ENCODE peak calls at places on chromosomes 11 and 22, in six cellular contexts. Y is ovary, N is suprapubic skin, T is sigmoid colon, G is A549, P is transverse colon. O is an unnamed sample.
A peak's percentile ranks its signal among the peaks of the same experiment; 100 is the strongest.

GRCh38 chr11:59523541-59523940 is 12.2 kb downstream of the OR4D9 start:
- DNase-seq in P (no peak), T (no peak), G (no peak), Y (no peak), N (no peak), O (no peak)

GRCh38 chr11:116111546-116111945 is 607.3 kb upstream of the CADM1 start:
- DNase-seq in T (no peak), G (no peak), P (no peak), Y (no peak), N (no peak), O (no peak)

GRCh38 chr11:94958118-94958517 is 15.2 kb downstream of the CWC15 start:
- DNase-seq in N (no peak), Y (no peak), T (no peak), G (no peak), P (no peak), O (no peak)

GRCh38 chr22:19448739-19449421 is 1.4 kb upstream of the C22orf39 start:
- DNase-seq in N (no peak), T (no peak), Y (no peak), G (no peak), P (no peak), O (no peak)

GRCh38 chr11:123384116-123384515 is 46.0 kb upstream of the GRAMD1B start:
- DNase-seq in P (no peak), Y (no peak), N (no peak), T (no peak), G (no peak), O (no peak)

GRCh38 chr22:31093956-31094622 is 13.0 kb downstream of the SMTN start:
- DNase-seq in G (no peak), T (peak; percentile 84), Y (peak; percentile 40), N (no peak), P (peak; percentile 13), O (no peak)

GRCh38 chr11:66546368-66546965 is at the start of gene ACTN3:
- DNase-seq in G (no peak), N (no peak), Y (peak; percentile 62), T (peak; percentile 87), P (peak; percentile 40), O (peak; percentile 84)

GRCh38 chr22:28802595-28803087 is 2.3 kb upstream of the XBP1 start:
- DNase-seq in G (no peak), N (no peak), Y (no peak), P (no peak), T (no peak), O (no peak)

GRCh38 chr22:20354238-20354975 is 34.5 kb upstream of the DGCR6L start:
- DNase-seq in T (no peak), Y (no peak), N (no peak), G (no peak), P (no peak), O (peak; percentile 20)

GRCh38 chr11:112157274-112157766 is 6.6 kb downstream of the IL18 start:
- DNase-seq in T (no peak), Y (no peak), P (no peak), G (peak; percentile 85), N (no peak), O (no peak)

GRCh38 chr22:40855104-40855959 is 1.1 kb downstream of the ST13 start:
- DNase-seq in Y (peak; percentile 29), T (no peak), N (no peak), G (no peak), P (no peak), O (no peak)

GRCh38 chr22:43392385-43392989 is 19.3 kb upstream of the MPPED1 start:
- DNase-seq in Y (no peak), T (no peak), P (no peak), N (no peak), G (no peak), O (no peak)

GRCh38 chr11:71333473-71333872 is 81.1 kb upstream of the SHANK2 start:
- DNase-seq in P (no peak), T (peak; percentile 24), G (no peak), Y (no peak), N (peak; percentile 45), O (no peak)

GRCh38 chr11:69986421-69987229 is 91.5 kb upstream of the ANO1 start:
- DNase-seq in Y (no peak), P (no peak), T (no peak), N (no peak), G (no peak), O (no peak)

GRCh38 chr11:12137938-12138731 is 27.7 kb downstream of the MICAL2 start:
- DNase-seq in G (no peak), T (peak; percentile 65), Y (no peak), P (peak; percentile 12), N (no peak), O (no peak)

GRCh38 chr11:86693501-86693900 is 21.1 kb upstream of the ME3 start:
- DNase-seq in N (no peak), Y (no peak), P (no peak), G (no peak), T (no peak), O (no peak)

GRCh38 chr11:86698634-86699033 is 26.2 kb upstream of the ME3 start:
- DNase-seq in Y (no peak), G (no peak), N (no peak), P (no peak), T (no peak), O (no peak)

GRCh38 chr11:86695391-86695790 is 23.0 kb upstream of the ME3 start:
- DNase-seq in N (no peak), P (no peak), Y (no peak), G (no peak), T (no peak), O (no peak)

GRCh38 chr11:86696451-86696850 is 24.0 kb upstream of the ME3 start:
- DNase-seq in P (no peak), G (no peak), T (no peak), N (no peak), Y (no peak), O (no peak)

DNA sequence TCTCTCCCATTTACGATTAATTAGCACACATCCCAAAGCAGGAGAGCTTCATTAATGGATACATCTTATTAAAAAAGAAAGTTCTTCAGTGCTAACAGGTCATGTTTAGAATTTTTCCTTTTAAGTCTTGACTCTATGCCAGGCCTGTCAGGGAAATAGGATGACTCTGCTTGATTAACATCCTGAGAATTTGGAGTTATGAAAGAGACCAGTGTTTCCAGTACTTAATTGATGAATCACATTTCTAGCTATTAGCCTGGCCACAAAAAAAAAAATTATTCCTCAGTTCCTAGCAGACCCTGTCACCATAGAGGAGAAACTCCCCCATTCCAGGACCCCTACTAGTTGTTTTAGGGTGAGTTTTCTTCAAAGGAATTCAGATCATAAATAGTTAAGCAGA is 23.6 kb upstream of the ME3 start:
- DNase-seq in G (no peak), Y (no peak), P (no peak), N (no peak), T (no peak), O (no peak)
- TF ChIP-seq EP300 in G (no peak), Y (peak; percentile 45), P (peak; percentile 36), N (no peak), T (peak; percentile 52), O (no peak)

GRCh38 chr11:62554377-62554776 is 7.8 kb upstream of the AHNAK start:
- DNase-seq in T (peak; percentile 72), G (no peak), P (no peak), N (no peak), Y (no peak), O (no peak)

GRCh38 chr11:62552465-62552782 is 5.8 kb upstream of the AHNAK start:
- DNase-seq in G (no peak), Y (no peak), P (no peak), N (no peak), T (peak; percentile 68), O (no peak)

GRCh38 chr11:62553839-62554361 is 7.3 kb upstream of the AHNAK start:
- DNase-seq in G (peak; percentile 92), P (peak; percentile 62), Y (no peak), N (no peak), T (no peak), O (no peak)

GRCh38 chr11:62555464-62556092 is 9.0 kb upstream of the AHNAK start:
- DNase-seq in G (peak; percentile 26), N (no peak), Y (no peak), T (peak; percentile 76), P (peak; percentile 74), O (no peak)

DNA sequence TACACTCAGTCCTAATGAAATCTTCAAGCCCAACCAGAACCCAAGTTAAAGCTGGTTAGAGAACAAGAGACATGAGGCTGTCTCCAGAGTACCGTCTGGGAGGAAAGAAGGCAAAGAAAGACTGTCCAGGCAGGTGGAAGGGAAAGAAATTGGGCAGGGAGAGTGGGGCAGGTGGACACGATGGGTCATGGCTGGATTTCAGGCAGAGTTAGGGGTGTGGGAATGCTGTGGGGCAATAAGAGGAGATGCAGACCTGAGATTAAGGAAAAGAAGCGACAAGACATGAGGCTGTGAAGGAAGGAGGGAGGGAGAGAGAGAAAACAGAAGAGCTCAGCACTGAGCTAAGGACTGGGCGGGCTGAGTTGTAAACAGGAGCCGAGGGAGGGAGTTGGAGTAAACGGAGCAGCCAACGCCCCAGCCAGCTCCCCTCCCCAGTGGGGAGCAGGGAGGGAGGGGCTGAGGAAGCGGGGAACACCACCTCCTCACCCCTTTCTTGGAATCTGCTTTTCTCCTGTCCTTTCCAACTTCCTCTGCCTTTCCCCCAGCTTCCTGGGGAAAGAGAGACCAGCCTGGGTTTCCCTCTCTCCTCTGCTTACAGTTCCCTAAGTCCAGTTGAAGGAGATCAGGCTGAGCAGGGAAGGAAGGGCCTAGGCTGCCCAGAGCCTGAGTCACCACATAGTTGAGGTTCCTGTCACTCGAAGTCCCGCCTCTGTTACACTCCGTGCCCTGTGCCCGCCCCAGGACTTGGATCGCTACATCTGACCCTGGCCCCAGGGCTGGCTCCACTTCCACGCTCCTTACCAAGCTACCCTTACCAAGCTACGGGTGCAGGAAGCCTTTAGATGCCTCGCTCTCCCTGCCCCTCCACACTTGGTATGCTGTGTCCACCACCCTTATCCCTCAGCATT is 6.6 kb upstream of the AHNAK start:
- DNase-seq in Y (peak; percentile 86), G (peak; percentile 93), P (peak; percentile 90), T (peak; percentile 95), N (peak; percentile 94), O (peak; percentile 73)
- TF ChIP-seq EP300 in Y (no peak), G (no peak), P (peak; percentile 20), T (peak; percentile 43), N (no peak), O (peak; percentile 68)

GRCh38 chr11:62830904-62831519 is 839 bp downstream of the STX5 start:
- DNase-seq in P (no peak), Y (no peak), T (peak; percentile 70), N (no peak), G (no peak), O (no peak)

GRCh38 chr11:62832346-62833234 is at the start of gene TEX54:
- DNase-seq in P (peak; percentile 43), T (peak; percentile 75), G (no peak), Y (peak; percentile 66), N (peak; percentile 80), O (no peak)

GRCh38 chr11:62835336-62835735 is 2.7 kb upstream of the TEX54 start:
- DNase-seq in G (no peak), T (no peak), P (no peak), N (no peak), Y (no peak), O (no peak)

GRCh38 chr11:62831520-62832345 is at the start of gene STX5:
- DNase-seq in T (peak; percentile 100), Y (peak; percentile 100), G (peak; percentile 99), P (peak; percentile 100), N (peak; percentile 100), O (peak; percentile 96)
- TF ChIP-seq EP300 in T (no peak), Y (no peak), G (no peak), P (no peak), N (no peak), O (no peak)

DNA sequence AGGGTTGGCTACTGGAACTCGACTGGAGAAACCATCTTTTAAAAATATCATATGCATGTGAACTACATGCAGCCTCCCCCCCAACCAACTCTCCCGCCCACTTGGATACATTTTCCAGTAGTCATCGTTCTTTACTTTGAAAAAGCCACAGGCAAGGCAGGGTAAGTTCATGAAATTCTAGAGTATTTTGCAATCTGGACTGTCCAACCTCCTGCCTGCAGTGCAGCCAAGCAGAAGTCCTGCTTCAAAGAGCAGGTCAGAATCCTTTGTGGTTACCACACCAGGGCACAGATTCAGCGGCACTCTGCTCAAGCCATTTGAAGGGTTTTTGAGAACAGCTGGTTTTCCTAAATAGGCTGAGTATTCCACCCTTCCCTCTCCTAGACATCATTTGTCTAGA is 12.1 kb downstream of the ELF5 start:
- DNase-seq in T (no peak), P (no peak), N (no peak), G (no peak), Y (no peak), O (no peak)
- TF ChIP-seq EP300 in T (no peak), P (no peak), N (no peak), G (no peak), Y (no peak), O (no peak)